ENCODE peak calls at places on chromosomes 11 and 22, in eight cellular contexts. One of them, this sample, is unnamed.

GRCh38 chr22:29715240-29715639 is 4.6 kb upstream of the CABP7 start:
- DNase-seq in stromal cell of bone marrow: no peak
- DNase-seq in nucleus accumbens: no peak
- DNase-seq in fibroblast of the aortic adventitia: no peak
- DNase-seq in iPS-NIHi11: no peak
- DNase-seq in activated CD4-positive, alpha-beta T cell treated with anti-CD3 and anti-CD28 coated beads, Interleukin-2, amount 10 ng/mL, durations not matched to agents 7 days and 5 days: no peak
- DNase-seq in HT-29: no peak
- DNase-seq in lung microvascular endothelial cell: no peak
- DNase-seq in this sample: no peak

GRCh38 chr11:17641792-17642350 is 77.5 kb upstream of the MYOD1 start:
- DNase-seq in activated CD4-positive, alpha-beta T cell treated with anti-CD3 and anti-CD28 coated beads, Interleukin-2, amount 10 ng/mL, durations not matched to agents 7 days and 5 days: no peak
- DNase-seq in stromal cell of bone marrow: no peak
- DNase-seq in iPS-NIHi11: no peak
- DNase-seq in nucleus accumbens: no peak
- DNase-seq in fibroblast of the aortic adventitia: no peak
- DNase-seq in lung microvascular endothelial cell: no peak
- DNase-seq in HT-29: no peak
- DNase-seq in this sample: no peak

GRCh38 chr22:25359601-25360261 is 140.3 kb downstream of the CRYBB2 start:
- DNase-seq in lung microvascular endothelial cell: no peak
- DNase-seq in iPS-NIHi11: no peak
- DNase-seq in fibroblast of the aortic adventitia: no peak
- DNase-seq in stromal cell of bone marrow: no peak
- DNase-seq in HT-29: no peak
- DNase-seq in activated CD4-positive, alpha-beta T cell treated with anti-CD3 and anti-CD28 coated beads, Interleukin-2, amount 10 ng/mL, durations not matched to agents 7 days and 5 days: no peak
- DNase-seq in nucleus accumbens: no peak
- DNase-seq in this sample: no peak

GRCh38 chr11:92409347-92409746 is 184.7 kb downstream of the FAT3 start:
- DNase-seq in fibroblast of the aortic adventitia: no peak
- DNase-seq in activated CD4-positive, alpha-beta T cell treated with anti-CD3 and anti-CD28 coated beads, Interleukin-2, amount 10 ng/mL, durations not matched to agents 7 days and 5 days: no peak
- DNase-seq in lung microvascular endothelial cell: no peak
- DNase-seq in stromal cell of bone marrow: no peak
- DNase-seq in iPS-NIHi11: no peak
- DNase-seq in HT-29: no peak
- DNase-seq in nucleus accumbens: no peak
- DNase-seq in this sample: no peak

GRCh38 chr11:94775576-94776327 is 7.6 kb downstream of the AMOTL1 start:
- DNase-seq in fibroblast of the aortic adventitia: no peak
- DNase-seq in stromal cell of bone marrow: no peak
- DNase-seq in nucleus accumbens: no peak
- DNase-seq in lung microvascular endothelial cell: no peak
- DNase-seq in HT-29: no peak
- DNase-seq in iPS-NIHi11: no peak
- DNase-seq in activated CD4-positive, alpha-beta T cell treated with anti-CD3 and anti-CD28 coated beads, Interleukin-2, amount 10 ng/mL, durations not matched to agents 7 days and 5 days: no peak
- DNase-seq in this sample: no peak

GRCh38 chr11:63212742-63213141 is 30.7 kb downstream of the SLC22A25 start:
- DNase-seq in lung microvascular endothelial cell: peak
- DNase-seq in fibroblast of the aortic adventitia: peak
- DNase-seq in stromal cell of bone marrow: no peak
- DNase-seq in activated CD4-positive, alpha-beta T cell treated with anti-CD3 and anti-CD28 coated beads, Interleukin-2, amount 10 ng/mL, durations not matched to agents 7 days and 5 days: peak
- DNase-seq in iPS-NIHi11: peak
- DNase-seq in nucleus accumbens: no peak
- DNase-seq in HT-29: peak
- DNase-seq in this sample: peak

GRCh38 chr22:45511847-45512261 is 9.2 kb downstream of the FBLN1 start:
- DNase-seq in HT-29: no peak
- DNase-seq in activated CD4-positive, alpha-beta T cell treated with anti-CD3 and anti-CD28 coated beads, Interleukin-2, amount 10 ng/mL, durations not matched to agents 7 days and 5 days: no peak
- DNase-seq in nucleus accumbens: no peak
- DNase-seq in fibroblast of the aortic adventitia: peak
- DNase-seq in iPS-NIHi11: no peak
- DNase-seq in lung microvascular endothelial cell: no peak
- DNase-seq in stromal cell of bone marrow: peak
- DNase-seq in this sample: peak

GRCh38 chr11:72736452-72737069 is 15.6 kb downstream of the ARAP1 start:
- DNase-seq in lung microvascular endothelial cell: peak
- DNase-seq in iPS-NIHi11: no peak
- DNase-seq in fibroblast of the aortic adventitia: peak
- DNase-seq in stromal cell of bone marrow: no peak
- DNase-seq in HT-29: no peak
- DNase-seq in activated CD4-positive, alpha-beta T cell treated with anti-CD3 and anti-CD28 coated beads, Interleukin-2, amount 10 ng/mL, durations not matched to agents 7 days and 5 days: peak
- DNase-seq in nucleus accumbens: no peak
- DNase-seq in this sample: no peak

GRCh38 chr11:66334605-66335442 is 1.4 kb downstream of the RIN1 start:
- DNase-seq in HT-29: no peak
- DNase-seq in nucleus accumbens: no peak
- DNase-seq in fibroblast of the aortic adventitia: no peak
- DNase-seq in stromal cell of bone marrow: no peak
- DNase-seq in lung microvascular endothelial cell: no peak
- DNase-seq in iPS-NIHi11: no peak
- DNase-seq in activated CD4-positive, alpha-beta T cell treated with anti-CD3 and anti-CD28 coated beads, Interleukin-2, amount 10 ng/mL, durations not matched to agents 7 days and 5 days: no peak
- DNase-seq in this sample: peak

GRCh38 chr11:110000045-110000502 is 93.1 kb upstream of the ZC3H12C start:
- DNase-seq in activated CD4-positive, alpha-beta T cell treated with anti-CD3 and anti-CD28 coated beads, Interleukin-2, amount 10 ng/mL, durations not matched to agents 7 days and 5 days: no peak
- DNase-seq in HT-29: no peak
- DNase-seq in nucleus accumbens: no peak
- DNase-seq in fibroblast of the aortic adventitia: peak
- DNase-seq in stromal cell of bone marrow: peak
- DNase-seq in iPS-NIHi11: no peak
- DNase-seq in lung microvascular endothelial cell: no peak
- DNase-seq in this sample: peak

GRCh38 chr11:64598106-64598796 is 7.2 kb downstream of the SLC22A12 start:
- DNase-seq in iPS-NIHi11: no peak
- DNase-seq in fibroblast of the aortic adventitia: no peak
- DNase-seq in nucleus accumbens: no peak
- DNase-seq in HT-29: no peak
- DNase-seq in activated CD4-positive, alpha-beta T cell treated with anti-CD3 and anti-CD28 coated beads, Interleukin-2, amount 10 ng/mL, durations not matched to agents 7 days and 5 days: no peak
- DNase-seq in stromal cell of bone marrow: no peak
- DNase-seq in lung microvascular endothelial cell: no peak
- DNase-seq in this sample: no peak

GRCh38 chr22:17483670-17484372 is 79.5 kb upstream of the SLC25A18 start:
- DNase-seq in fibroblast of the aortic adventitia: no peak
- DNase-seq in lung microvascular endothelial cell: no peak
- DNase-seq in nucleus accumbens: no peak
- DNase-seq in iPS-NIHi11: no peak
- DNase-seq in HT-29: no peak
- DNase-seq in activated CD4-positive, alpha-beta T cell treated with anti-CD3 and anti-CD28 coated beads, Interleukin-2, amount 10 ng/mL, durations not matched to agents 7 days and 5 days: no peak
- DNase-seq in stromal cell of bone marrow: no peak
- DNase-seq in this sample: peak

GRCh38 chr11:130834886-130835285 is 81.4 kb downstream of the SNX19 start:
- DNase-seq in nucleus accumbens: no peak
- DNase-seq in HT-29: no peak
- DNase-seq in fibroblast of the aortic adventitia: peak
- DNase-seq in lung microvascular endothelial cell: no peak
- DNase-seq in activated CD4-positive, alpha-beta T cell treated with anti-CD3 and anti-CD28 coated beads, Interleukin-2, amount 10 ng/mL, durations not matched to agents 7 days and 5 days: no peak
- DNase-seq in iPS-NIHi11: no peak
- DNase-seq in stromal cell of bone marrow: peak
- DNase-seq in this sample: no peak

GRCh38 chr11:129143335-129143734 is 48.8 kb downstream of the ARHGAP32 start:
- DNase-seq in lung microvascular endothelial cell: peak
- DNase-seq in fibroblast of the aortic adventitia: peak
- DNase-seq in stromal cell of bone marrow: peak
- DNase-seq in activated CD4-positive, alpha-beta T cell treated with anti-CD3 and anti-CD28 coated beads, Interleukin-2, amount 10 ng/mL, durations not matched to agents 7 days and 5 days: no peak
- DNase-seq in iPS-NIHi11: peak
- DNase-seq in HT-29: peak
- DNase-seq in nucleus accumbens: peak
- DNase-seq in this sample: peak

GRCh38 chr22:20433191-20433590 is 4.4 kb downstream of the SCARF2 start:
- DNase-seq in lung microvascular endothelial cell: no peak
- DNase-seq in stromal cell of bone marrow: no peak
- DNase-seq in iPS-NIHi11: no peak
- DNase-seq in HT-29: no peak
- DNase-seq in fibroblast of the aortic adventitia: no peak
- DNase-seq in activated CD4-positive, alpha-beta T cell treated with anti-CD3 and anti-CD28 coated beads, Interleukin-2, amount 10 ng/mL, durations not matched to agents 7 days and 5 days: no peak
- DNase-seq in nucleus accumbens: no peak
- DNase-seq in this sample: peak

GRCh38 chr11:12330491-12331231 is 46.7 kb upstream of the PARVA start:
- DNase-seq in lung microvascular endothelial cell: no peak
- DNase-seq in HT-29: no peak
- DNase-seq in fibroblast of the aortic adventitia: peak
- DNase-seq in stromal cell of bone marrow: no peak
- DNase-seq in nucleus accumbens: peak
- DNase-seq in activated CD4-positive, alpha-beta T cell treated with anti-CD3 and anti-CD28 coated beads, Interleukin-2, amount 10 ng/mL, durations not matched to agents 7 days and 5 days: no peak
- DNase-seq in iPS-NIHi11: peak
- DNase-seq in this sample: no peak

GRCh38 chr11:27201454-27202302 is 161.1 kb downstream of the BBOX1 start:
- DNase-seq in lung microvascular endothelial cell: no peak
- DNase-seq in activated CD4-positive, alpha-beta T cell treated with anti-CD3 and anti-CD28 coated beads, Interleukin-2, amount 10 ng/mL, durations not matched to agents 7 days and 5 days: no peak
- DNase-seq in iPS-NIHi11: peak
- DNase-seq in stromal cell of bone marrow: peak
- DNase-seq in fibroblast of the aortic adventitia: peak
- DNase-seq in HT-29: peak
- DNase-seq in nucleus accumbens: no peak
- DNase-seq in this sample: peak

GRCh38 chr11:94958118-94958517 is 15.2 kb downstream of the CWC15 start:
- DNase-seq in HT-29: no peak
- DNase-seq in fibroblast of the aortic adventitia: peak
- DNase-seq in lung microvascular endothelial cell: no peak
- DNase-seq in stromal cell of bone marrow: no peak
- DNase-seq in activated CD4-positive, alpha-beta T cell treated with anti-CD3 and anti-CD28 coated beads, Interleukin-2, amount 10 ng/mL, durations not matched to agents 7 days and 5 days: no peak
- DNase-seq in nucleus accumbens: no peak
- DNase-seq in iPS-NIHi11: no peak
- DNase-seq in this sample: peak

GRCh38 chr11:12694182-12694531 is 19.9 kb downstream of the TEAD1 start:
- DNase-seq in HT-29: peak
- DNase-seq in nucleus accumbens: no peak
- DNase-seq in stromal cell of bone marrow: no peak
- DNase-seq in lung microvascular endothelial cell: peak
- DNase-seq in activated CD4-positive, alpha-beta T cell treated with anti-CD3 and anti-CD28 coated beads, Interleukin-2, amount 10 ng/mL, durations not matched to agents 7 days and 5 days: no peak
- DNase-seq in fibroblast of the aortic adventitia: peak
- DNase-seq in iPS-NIHi11: no peak
- DNase-seq in this sample: peak

GRCh38 chr11:30481816-30482215 is 104.3 kb downstream of the MPPED2 start:
- DNase-seq in HT-29: no peak
- DNase-seq in lung microvascular endothelial cell: no peak
- DNase-seq in iPS-NIHi11: no peak
- DNase-seq in activated CD4-positive, alpha-beta T cell treated with anti-CD3 and anti-CD28 coated beads, Interleukin-2, amount 10 ng/mL, durations not matched to agents 7 days and 5 days: no peak
- DNase-seq in nucleus accumbens: no peak
- DNase-seq in fibroblast of the aortic adventitia: no peak
- DNase-seq in stromal cell of bone marrow: no peak
- DNase-seq in this sample: no peak

GRCh38 chr11:117220999-117221774 is 10.7 kb downstream of the PCSK7 start:
- DNase-seq in nucleus accumbens: no peak
- DNase-seq in lung microvascular endothelial cell: no peak
- DNase-seq in stromal cell of bone marrow: no peak
- DNase-seq in activated CD4-positive, alpha-beta T cell treated with anti-CD3 and anti-CD28 coated beads, Interleukin-2, amount 10 ng/mL, durations not matched to agents 7 days and 5 days: no peak
- DNase-seq in HT-29: no peak
- DNase-seq in fibroblast of the aortic adventitia: peak
- DNase-seq in iPS-NIHi11: no peak
- DNase-seq in this sample: no peak

GRCh38 chr22:24391836-24392217 is 35.6 kb upstream of the ADORA2A start:
- DNase-seq in stromal cell of bone marrow: no peak
- DNase-seq in fibroblast of the aortic adventitia: peak
- DNase-seq in activated CD4-positive, alpha-beta T cell treated with anti-CD3 and anti-CD28 coated beads, Interleukin-2, amount 10 ng/mL, durations not matched to agents 7 days and 5 days: no peak
- DNase-seq in lung microvascular endothelial cell: no peak
- DNase-seq in nucleus accumbens: no peak
- DNase-seq in HT-29: no peak
- DNase-seq in iPS-NIHi11: no peak
- DNase-seq in this sample: no peak

This sample was measured in hepatocyte.